ENCODE peak calls at places on chromosomes 11 and 22, in five cellular contexts. U is GM12878, Z is H1, F is NT2/D1, I is HepG2. D is an unnamed sample.

GRCh38 chr11:68798221-68798813 is 43.4 kb downstream of the CPT1A start:
- DNase-seq in I (peak; percentile 12), U (no peak), Z (peak; percentile 23), F (peak; percentile 42), D (peak; percentile 73)

GRCh38 chr11:101885631-101886030 is 29.2 kb upstream of the CEP126 start:
- DNase-seq in F (no peak), U (no peak), Z (no peak), I (no peak), D (no peak)

GRCh38 chr22:23419151-23419550 is 160.9 kb downstream of the IGLL1 start:
- DNase-seq in Z (no peak), F (no peak), U (no peak), I (no peak), D (no peak)

GRCh38 chr11:72773291-72773690 is 20.6 kb downstream of the STARD10 start:
- DNase-seq in I (no peak), U (no peak), Z (no peak), F (no peak), D (no peak)

GRCh38 chr11:35158371-35159081 is 19.6 kb downstream of the CD44 start:
- DNase-seq in Z (no peak), U (no peak), I (no peak), F (no peak), D (no peak)

GRCh38 chr22:22556578-22556977 is 2.5 kb downstream of the PRAME start:
- DNase-seq in F (no peak), Z (no peak), U (no peak), I (no peak), D (no peak)

GRCh38 chr11:70517996-70518907 is 119.9 kb downstream of the CTTN start:
- DNase-seq in F (no peak), Z (no peak), U (no peak), I (no peak), D (no peak)

GRCh38 chr11:45652781-45653180 is 12.6 kb downstream of the CHST1 start:
- DNase-seq in U (no peak), Z (no peak), I (no peak), F (no peak), D (no peak)

GRCh38 chr22:36220457-36220921 is 18.8 kb downstream of the APOL2 start:
- DNase-seq in I (no peak), Z (no peak), U (no peak), F (no peak), D (no peak)

GRCh38 chr11:6546735-6547134 is 49.7 kb downstream of the DNHD1 start:
- DNase-seq in Z (no peak), I (no peak), U (no peak), F (no peak), D (no peak)

GRCh38 chr11:116946414-116946813 is 109.0 kb upstream of the APOA1 start:
- DNase-seq in F (no peak), Z (no peak), U (no peak), I (no peak), D (no peak)

GRCh38 chr11:61609000-61609969 is 28.4 kb upstream of the SYT7 start:
- DNase-seq in I (peak; percentile 85), U (no peak), Z (no peak), F (no peak), D (no peak)

GRCh38 chr22:41320416-41321240 is 19.3 kb downstream of the ZC3H7B start:
- DNase-seq in Z (no peak), F (no peak), I (no peak), U (no peak), D (no peak)

GRCh38 chr11:19779740-19780139 is 67.1 kb downstream of the NAV2 start:
- DNase-seq in F (no peak), Z (no peak), U (no peak), I (no peak), D (no peak)

GRCh38 chr11:78032090-78032489 is 9.0 kb upstream of the KCTD14 start:
- DNase-seq in F (no peak), U (no peak), I (no peak), Z (no peak), D (no peak)

GRCh38 chr22:47615051-47615450 is 852.6 kb downstream of the TBC1D22A start:
- DNase-seq in F (no peak), Z (no peak), I (no peak), U (no peak), D (no peak)

GRCh38 chr22:24433868-24434471 is 6.6 kb downstream of the ADORA2A start:
- DNase-seq in I (no peak), Z (no peak), F (no peak), U (peak; percentile 90), D (no peak)

GRCh38 chr11:120178441-120179070 is 32.3 kb upstream of the OAF start:
- DNase-seq in U (no peak), Z (no peak), F (no peak), I (no peak), D (no peak)

GRCh38 chr22:41564563-41564962 is 3.8 kb downstream of the CSDC2 start:
- DNase-seq in I (no peak), F (no peak), Z (no peak), U (no peak), D (no peak)

GRCh38 chr22:50206599-50206998 is 5.8 kb downstream of the SELENOO start:
- DNase-seq in I (peak; percentile 35), Z (peak; percentile 49), F (peak; percentile 33), U (no peak), D (peak; percentile 64)

GRCh38 chr11:69922596-69923111 is 103.4 kb upstream of the FGF3 start:
- DNase-seq in I (no peak), F (no peak), Z (no peak), U (no peak), D (no peak)

GRCh38 chr11:44268073-44268806 is 41.7 kb downstream of the ALX4 start:
- DNase-seq in U (no peak), I (no peak), F (no peak), Z (no peak), D (no peak)

GRCh38 chr22:42077486-42078125 is 1.9 kb upstream of the SMDT1 start:
- DNase-seq in I (no peak), Z (no peak), U (no peak), F (no peak), D (no peak)

GRCh38 chr22:26174280-26174679 is 5.0 kb downstream of the SEZ6L start:
- DNase-seq in Z (peak; percentile 39), F (peak; percentile 79), U (no peak), I (peak; percentile 23), D (peak; percentile 44)

GRCh38 chr11:125110506-125110905 is 920 bp downstream of the TMEM218 start:
- DNase-seq in U (no peak), Z (no peak), I (no peak), F (no peak), D (no peak)

GRCh38 chr11:2797181-2797711 is 88.3 kb downstream of the CDKN1C start:
- DNase-seq in I (no peak), U (no peak), Z (no peak), F (no peak), D (no peak)

GRCh38 chr22:20751185-20751851 is 22.6 kb upstream of the SERPIND1 start:
- DNase-seq in I (no peak), U (no peak), F (no peak), Z (no peak), D (no peak)

DNA sequence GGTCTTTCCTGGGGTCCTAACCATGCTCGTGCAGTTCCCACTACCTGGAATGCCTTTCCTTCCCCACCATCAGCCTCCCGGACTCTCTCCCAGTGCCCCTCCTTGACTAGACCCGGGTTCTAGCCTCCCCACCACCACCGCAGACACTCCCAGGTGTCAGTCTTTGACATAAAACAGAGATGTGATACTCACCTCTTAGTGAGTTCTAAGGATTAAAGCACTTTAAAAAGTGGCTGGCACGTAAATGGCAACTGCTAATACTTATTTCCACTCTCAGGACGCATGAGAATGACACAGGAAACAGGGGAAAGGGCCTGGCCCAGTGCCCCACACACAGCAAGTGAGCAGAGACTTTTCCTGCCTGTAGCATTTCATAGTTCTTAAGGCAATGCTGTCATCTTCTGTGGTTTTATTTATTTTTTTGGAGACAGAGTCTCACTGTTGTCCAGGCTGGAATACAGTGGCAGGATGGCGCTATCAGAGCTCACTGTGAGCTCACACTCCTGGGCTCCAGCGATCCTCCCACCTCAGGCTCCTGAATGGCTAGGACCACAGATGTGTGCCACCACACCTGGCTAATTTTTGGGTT is 1.9 kb upstream of the SLC25A45 start:
- DNase-seq in I (no peak), U (no peak), F (no peak), Z (no peak), D (no peak)
- TF ChIP-seq SUZ12 in I (no peak), U (no peak), F (no peak), Z (no peak), D (no peak)

DNA sequence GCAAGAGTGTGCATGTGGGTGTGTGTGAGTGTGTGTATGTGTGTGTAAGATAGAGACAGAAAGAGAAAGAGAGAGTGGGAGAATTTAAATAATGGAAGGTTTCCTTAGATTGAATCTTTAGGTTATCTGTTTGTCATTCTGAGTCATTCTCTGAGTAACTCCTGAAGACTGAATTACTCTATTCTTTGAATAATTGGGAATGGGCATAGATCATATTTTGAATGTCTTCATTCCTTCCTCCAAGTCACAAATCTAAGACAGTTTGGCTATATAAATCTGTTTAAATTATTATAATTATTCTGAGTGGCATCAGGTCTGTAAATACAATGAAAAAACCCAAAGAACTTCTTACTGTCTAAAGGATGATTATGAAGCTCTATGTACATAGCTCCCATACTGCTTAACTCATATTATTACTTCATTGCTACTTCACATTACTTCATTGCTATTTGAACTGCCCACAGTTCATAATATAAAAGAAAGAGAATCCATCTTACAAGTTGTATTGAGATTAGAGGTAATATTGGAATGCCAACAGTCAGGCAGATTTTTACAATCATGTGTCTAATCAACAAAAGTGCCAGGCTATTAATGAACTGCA is 346.6 kb upstream of the CCDC179 start:
- DNase-seq in U (no peak), F (no peak), I (no peak), Z (no peak), D (no peak)
- TF ChIP-seq SUZ12 in U (no peak), F (no peak), I (no peak), Z (no peak), D (no peak)

DNA sequence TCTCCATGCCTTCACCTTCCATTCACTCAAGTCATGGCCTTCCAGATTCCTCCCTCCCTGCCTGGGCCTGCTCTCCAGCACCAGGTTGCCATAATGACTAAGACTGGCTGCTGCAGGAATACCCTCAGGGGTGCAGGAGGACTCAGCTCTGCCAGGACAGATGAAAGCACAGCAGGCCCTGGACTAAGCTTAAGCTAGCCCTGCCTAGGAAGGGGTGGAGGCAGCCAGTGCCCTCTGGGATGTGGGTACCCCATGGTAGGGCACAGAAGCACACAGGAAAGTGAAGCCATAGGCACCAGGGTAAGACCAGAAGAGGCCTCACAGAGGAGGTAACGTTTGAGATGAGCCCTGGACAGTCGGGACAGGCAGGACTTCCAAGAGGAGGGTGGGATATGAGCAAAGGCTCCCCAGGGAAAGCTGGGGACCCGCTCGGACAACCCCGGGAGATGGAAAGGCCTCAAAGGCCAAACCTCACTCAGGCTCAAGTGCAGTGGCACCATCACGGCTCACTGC is 3.0 kb upstream of the RIN1 start:
- DNase-seq in I (no peak), U (no peak), F (no peak), Z (no peak), D (no peak)
- TF ChIP-seq SUZ12 in I (no peak), U (no peak), F (no peak), Z (no peak), D (no peak)

DNA sequence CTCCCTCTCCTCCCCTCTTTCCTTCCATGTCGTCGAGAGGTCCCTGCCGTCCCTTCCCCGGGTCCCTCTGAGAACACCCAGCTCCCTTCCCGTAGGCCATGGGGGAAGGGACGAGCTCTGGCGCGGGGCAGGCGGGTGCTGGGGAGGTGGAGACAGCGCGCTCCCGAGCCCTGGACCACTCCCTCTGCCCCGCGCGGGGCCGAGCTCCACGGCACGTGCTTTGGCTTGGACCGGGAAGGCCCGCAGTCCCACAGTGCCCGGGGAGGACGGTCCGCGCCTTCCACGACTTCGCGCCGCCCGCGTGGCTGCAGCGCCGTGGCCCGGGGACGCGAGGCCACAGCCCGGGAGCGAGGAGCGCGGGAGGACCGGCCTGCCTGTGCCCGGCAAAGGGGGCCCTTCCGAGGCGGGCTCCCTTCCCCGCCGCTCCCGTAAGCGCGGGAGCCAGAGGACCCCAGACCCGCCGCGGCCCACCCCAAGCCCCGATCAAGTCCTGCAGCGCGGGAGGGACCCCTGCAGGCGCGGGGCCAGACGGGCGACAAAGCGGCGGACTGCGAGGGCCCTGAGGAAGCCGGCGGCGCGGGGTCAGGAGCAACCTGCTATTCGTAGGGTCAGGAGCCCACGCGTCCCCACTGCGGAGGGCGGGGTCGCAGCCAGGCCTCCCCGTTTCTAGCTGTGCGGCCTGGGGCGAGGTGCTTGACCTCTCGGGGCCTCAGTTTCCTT is 110.4 kb downstream of the WNT7B start:
- DNase-seq in I (no peak), F (no peak), U (no peak), Z (no peak), D (no peak)
- TF ChIP-seq SUZ12 in I (no peak), F (peak; percentile 15), U (no peak), Z (peak; percentile 80), D (no peak)